ENCODE peak calls at places on chromosomes 7 and 10, in nine cellular contexts. E is HCT116, T is esophagus squamous epithelium, G is cardiac muscle cell, F is sigmoid colon, Z is lower lobe of right lung, A is A549, U is kidney, O is IMR-90. P is an unnamed sample. For H3K4me1, the result is how much of the 10 kb centered on the place peaks cover.

GRCh38 chr10:27529010-27529783 is 25.1 kb downstream of the RAB18 start:
- DNase-seq in E (no peak), T (no peak), G (no peak), F (no peak), Z (no peak), A (no peak), U (no peak), O (peak), P (no peak)

GRCh38 chr10:124928084-124928483 is 13.8 kb upstream of the ZRANB1 start:
- DNase-seq in E (no peak), T (no peak), G (no peak), F (no peak), Z (no peak), A (no peak), U (no peak), O (no peak), P (no peak)

GRCh38 chr7:95632609-95633008 is 36.3 kb upstream of the PDK4 start:
- DNase-seq in E (no peak), T (no peak), G (no peak), F (no peak), Z (no peak), A (no peak), U (no peak), O (peak), P (no peak)

GRCh38 chr7:49767719-49768118 is 5.7 kb upstream of the VWC2 start:
- DNase-seq in E (no peak), T (no peak), G (no peak), F (no peak), Z (no peak), A (no peak), U (no peak), O (no peak), P (no peak)

GRCh38 chr7:101926265-101926664 is 108.8 kb downstream of the CUX1 start:
- DNase-seq in E (no peak), T (no peak), G (no peak), F (peak), Z (no peak), A (no peak), U (no peak), O (no peak), P (no peak)

GRCh38 chr10:22666287-22667092 is 47.9 kb downstream of the PIP4K2A start:
- DNase-seq in E (no peak), T (no peak), G (peak), F (no peak), Z (no peak), A (no peak), U (no peak), O (peak), P (peak)

GRCh38 chr10:116704926-116705325 is 37.4 kb downstream of the HSPA12A start:
- DNase-seq in E (no peak), T (no peak), G (no peak), F (no peak), Z (no peak), A (no peak), U (no peak), O (no peak), P (no peak)

GRCh38 chr7:52100-52499 is 140.3 kb upstream of the FAM20C start:
- DNase-seq in E (no peak), T (no peak), G (peak), F (no peak), Z (peak), A (no peak), U (no peak), O (no peak), P (no peak)

GRCh38 chr10:67140641-67141040 is 214.8 kb downstream of the LRRTM3 start:
- DNase-seq in E (no peak), T (no peak), G (peak), F (no peak), Z (no peak), A (no peak), U (no peak), O (no peak), P (no peak)

GRCh38 chr10:90587081-90587491 is 270.8 kb downstream of the HTR7 start:
- DNase-seq in E (peak), T (no peak), G (no peak), F (no peak), Z (no peak), A (no peak), U (no peak), O (peak), P (no peak)

GRCh38 chr7:90869335-90869734 is 273.2 kb downstream of the CDK14 start:
- DNase-seq in E (no peak), T (no peak), G (no peak), F (no peak), Z (no peak), A (no peak), U (no peak), O (no peak), P (no peak)

GRCh38 chr10:80152820-80153219 is 20.3 kb downstream of the PLAC9 start:
- DNase-seq in E (no peak), T (no peak), G (no peak), F (no peak), Z (no peak), A (no peak), U (peak), O (no peak), P (no peak)

GRCh38 chr7:3174515-3175318 is 126.3 kb upstream of the SDK1 start:
- DNase-seq in E (peak), T (no peak), G (no peak), F (peak), Z (peak), A (no peak), U (no peak), O (no peak), P (no peak)

GRCh38 chr10:129845081-129845823 is 118.8 kb downstream of the EBF3 start:
- DNase-seq in E (no peak), T (no peak), G (no peak), F (no peak), Z (no peak), A (no peak), U (no peak), O (no peak), P (no peak)

GRCh38 chr7:47582748-47583740 is 1.1 kb upstream of the TNS3 start:
- DNase-seq in E (no peak), T (no peak), G (no peak), F (peak), Z (no peak), A (no peak), U (no peak), O (no peak), P (no peak)

GRCh38 chr10:120832106-120832505 is 19.1 kb upstream of the WDR11 start:
- DNase-seq in E (no peak), T (no peak), G (no peak), F (no peak), Z (no peak), A (no peak), U (no peak), O (no peak), P (no peak)

GRCh38 chr10:25604591-25604990 is 329.4 kb upstream of the MYO3A start:
- DNase-seq in E (no peak), T (no peak), G (no peak), F (no peak), Z (no peak), A (no peak), U (no peak), O (no peak), P (no peak)

GRCh38 chr7:70177166-70177565 is 578.9 kb downstream of the AUTS2 start:
- DNase-seq in E (no peak), T (no peak), G (no peak), F (no peak), Z (no peak), A (no peak), U (no peak), O (no peak), P (no peak)

DNA sequence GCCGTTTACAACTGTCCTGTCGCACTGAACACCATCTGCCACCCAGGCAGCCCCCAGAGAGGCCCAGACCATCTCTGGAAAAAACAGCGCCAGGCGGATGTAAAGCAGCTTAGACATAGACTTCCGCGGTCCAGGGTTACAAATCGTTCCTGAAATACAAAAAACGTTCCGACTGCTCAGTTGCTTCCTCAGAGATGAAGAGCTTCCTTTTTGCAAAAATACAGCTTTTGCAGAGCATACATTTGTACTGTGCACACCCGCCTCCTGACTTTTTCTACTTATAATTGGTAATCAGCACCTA is 11.4 kb downstream of the DAGLB start:
- DNase-seq in E (no peak), T (no peak), G (no peak), F (no peak), Z (no peak), A (no peak), U (no peak), O (no peak), P (no peak)
- H3K4me1 ChIP-seq in E (half or more), T (under half), G (under half), F (under half), Z (half or more), A (under half), U (under half), O (under half), P (under half)

GRCh38 chr10:35462491-35462934 is 126.2 kb downstream of the CCNY start:
- DNase-seq in E (no peak), T (no peak), G (peak), F (no peak), Z (no peak), A (no peak), U (no peak), O (no peak), P (peak)
- H3K4me1 ChIP-seq in E (under half), T (under half), G (under half), F (half or more), Z (half or more), A (under half), U (under half), O (under half), P (under half)

DNA sequence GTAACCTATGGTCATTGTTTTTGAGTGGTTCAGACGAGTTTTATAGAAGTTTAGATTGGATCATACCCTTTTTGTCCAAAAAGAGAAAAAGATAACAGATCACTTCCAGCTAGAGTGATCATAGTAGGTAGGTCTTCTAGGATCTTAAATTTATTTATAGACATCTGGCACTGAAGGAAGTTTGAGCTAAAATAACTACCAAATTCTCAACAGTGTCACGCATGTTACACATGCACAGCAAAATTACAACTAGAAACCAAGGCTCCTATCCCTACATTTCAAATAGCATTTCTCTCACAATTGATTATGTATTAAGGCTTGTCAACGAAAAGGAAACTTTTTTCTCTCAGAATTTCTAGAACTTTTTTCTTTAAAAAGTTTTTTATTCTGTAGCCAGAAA is 2.3 kb downstream of the CALU start:
- DNase-seq in E (no peak), T (no peak), G (no peak), F (no peak), Z (no peak), A (no peak), U (no peak), O (no peak), P (no peak)
- H3K4me1 ChIP-seq in E (under half), T (under half), G (under half), F (under half), Z (half or more), A (under half), U (under half), O (under half), P (under half)

DNA sequence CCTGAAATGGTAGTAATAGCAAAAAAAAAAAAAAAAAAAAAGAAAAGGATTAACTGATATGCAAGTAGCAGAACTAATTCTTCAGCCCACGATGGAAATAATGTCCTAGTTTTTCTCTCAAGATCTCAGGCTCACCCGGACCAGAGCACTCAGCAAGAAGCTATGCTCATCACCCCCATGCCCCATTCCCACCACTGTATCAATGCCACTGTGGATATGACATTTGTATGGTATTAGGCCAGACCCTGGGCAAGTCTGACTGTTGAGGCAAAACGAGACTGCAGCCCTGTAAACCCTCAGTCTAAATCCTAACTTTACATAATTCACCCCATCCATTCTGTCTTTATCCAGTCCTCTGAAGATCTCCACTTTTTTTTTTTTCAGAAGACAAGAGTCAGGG is 186.1 kb upstream of the KLF14 start:
- DNase-seq in E (no peak), T (no peak), G (no peak), F (no peak), Z (no peak), A (no peak), U (no peak), O (peak), P (no peak)
- H3K4me1 ChIP-seq in E (half or more), T (half or more), G (under half), F (half or more), Z (half or more), A (half or more), U (half or more), O (under half), P (under half)

GRCh38 chr7:89837515-89837914 is 316.8 kb upstream of the STEAP1 start:
- DNase-seq in E (no peak), T (no peak), G (no peak), F (no peak), Z (no peak), A (no peak), U (no peak), O (no peak), P (no peak)

DNA sequence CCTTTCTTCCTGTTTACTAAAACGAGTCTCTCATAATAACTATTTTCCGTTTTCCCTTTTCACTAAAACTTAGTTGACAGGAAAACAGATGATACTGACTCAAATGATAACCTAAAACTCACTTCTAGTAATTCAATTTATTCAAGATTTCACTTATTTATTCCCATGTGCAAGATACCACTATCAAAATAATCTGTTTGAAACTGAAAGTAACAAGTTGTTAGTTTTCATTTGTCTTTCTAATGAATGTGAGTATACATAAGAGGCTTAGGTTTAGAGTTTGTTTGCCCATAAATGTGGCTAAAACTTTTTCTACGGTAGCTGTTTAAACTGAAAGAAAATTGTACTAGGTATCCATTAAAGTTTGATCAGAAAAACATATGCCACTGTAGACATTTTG is 314.9 kb upstream of the STEAP1 start:
- DNase-seq in E (no peak), T (no peak), G (no peak), F (no peak), Z (no peak), A (no peak), U (no peak), O (no peak), P (no peak)
- H3K4me1 ChIP-seq in E (under half), T (under half), G (under half), F (under half), Z (under half), A (under half), U (under half), O (under half), P (under half)

DNA sequence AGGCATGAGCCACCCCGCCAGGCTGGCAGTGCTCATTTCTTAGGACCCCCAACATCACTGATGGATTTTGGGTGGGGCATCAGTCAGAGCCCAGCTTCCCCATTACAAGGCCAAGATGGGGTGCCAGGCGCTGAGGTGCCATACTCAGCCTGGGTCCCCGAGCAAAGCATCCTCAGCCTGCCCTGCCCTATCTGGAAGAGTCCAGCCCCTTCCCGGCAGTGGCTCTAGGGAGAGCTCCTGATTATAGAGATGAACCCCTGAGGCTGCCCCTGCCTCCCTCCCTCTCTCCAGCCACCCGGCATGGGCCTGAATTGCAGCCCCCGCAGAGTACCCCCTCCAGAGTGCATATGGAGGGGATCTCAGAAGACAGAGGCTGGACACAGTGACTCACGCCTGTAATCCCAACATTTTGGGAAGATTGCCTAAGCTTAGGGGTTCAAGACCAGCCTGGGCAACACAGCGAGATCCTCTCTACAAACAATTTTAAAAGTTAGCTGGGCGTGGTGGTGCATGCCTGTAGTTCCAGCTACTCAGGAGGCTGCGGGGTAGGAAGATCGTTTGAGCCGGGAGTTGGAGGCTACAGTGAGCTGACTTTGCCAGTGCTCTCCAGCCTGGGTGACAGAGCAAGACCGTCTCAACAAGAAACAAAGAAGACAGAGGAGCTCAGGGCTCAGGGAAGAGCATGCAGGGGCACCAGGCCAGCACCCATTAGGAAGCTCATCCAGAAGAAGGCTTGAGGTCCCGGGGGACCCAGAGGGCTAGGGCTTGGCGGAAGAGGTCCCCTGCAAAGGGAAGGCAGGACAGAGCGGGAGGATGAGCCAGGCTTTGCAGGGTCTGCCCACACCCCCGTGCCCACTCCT is 13.3 kb downstream of the LAT2 start:
- DNase-seq in E (no peak), T (no peak), G (no peak), F (no peak), Z (no peak), A (no peak), U (no peak), O (no peak), P (no peak)
- H3K4me1 ChIP-seq in E (under half), T (under half), G (under half), F (under half), Z (under half), A (under half), U (under half), O (under half), P (under half)

DNA sequence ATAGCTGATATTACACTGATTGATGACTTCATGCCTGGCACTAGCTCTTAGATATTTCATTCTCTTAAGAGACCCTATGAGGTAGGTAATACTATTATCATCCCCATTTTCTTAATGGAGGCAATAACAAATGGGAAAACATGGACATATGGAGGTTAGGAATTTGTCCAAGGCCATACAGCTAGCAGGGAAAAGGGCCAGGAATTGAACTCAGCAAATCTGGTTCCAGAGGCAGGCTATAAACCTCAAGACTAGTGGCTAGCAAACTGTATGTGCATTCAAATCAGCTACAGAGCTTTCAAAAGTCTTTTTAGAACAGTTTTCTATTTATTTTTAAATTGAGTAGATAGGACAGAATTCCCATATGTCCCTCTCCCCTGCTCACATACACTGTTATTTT is 16.2 kb downstream of the FAM24B start:
- DNase-seq in E (no peak), T (no peak), G (no peak), F (no peak), Z (no peak), A (no peak), U (no peak), O (no peak), P (no peak)
- H3K4me1 ChIP-seq in E (under half), T (under half), G (under half), F (under half), Z (under half), A (half or more), U (under half), O (under half), P (under half)

GRCh38 chr10:97689637-97690036 is 2.6 kb upstream of the AVPI1 start:
- DNase-seq in E (peak), T (no peak), G (no peak), F (no peak), Z (no peak), A (peak), U (no peak), O (peak), P (no peak)
- H3K4me1 ChIP-seq in E (half or more), T (under half), G (under half), F (under half), Z (under half), A (under half), U (under half), O (under half), P (under half)

GRCh38 chr10:93386496-93387369 is 95.4 kb downstream of the MYOF start:
- DNase-seq in E (no peak), T (no peak), G (no peak), F (peak), Z (peak), A (no peak), U (peak), O (no peak), P (peak)
- H3K4me1 ChIP-seq in E (half or more), T (under half), G (under half), F (under half), Z (under half), A (under half), U (under half), O (under half), P (under half)

GRCh38 chr7:80831996-80832395 is 86.9 kb downstream of the SEMA3C start:
- DNase-seq in E (no peak), T (no peak), G (peak), F (no peak), Z (no peak), A (no peak), U (no peak), O (peak), P (no peak)

GRCh38 chr7:80837345-80837744 is 81.5 kb downstream of the SEMA3C start:
- DNase-seq in E (no peak), T (no peak), G (no peak), F (no peak), Z (no peak), A (no peak), U (no peak), O (no peak), P (no peak)

GRCh38 chr7:80834105-80834410 is 84.8 kb downstream of the SEMA3C start:
- DNase-seq in E (no peak), T (no peak), G (no peak), F (no peak), Z (no peak), A (no peak), U (no peak), O (no peak), P (no peak)

GRCh38 chr7:80833289-80834104 is 85.4 kb downstream of the SEMA3C start:
- DNase-seq in E (no peak), T (no peak), G (no peak), F (no peak), Z (no peak), A (no peak), U (no peak), O (peak), P (no peak)

DNA sequence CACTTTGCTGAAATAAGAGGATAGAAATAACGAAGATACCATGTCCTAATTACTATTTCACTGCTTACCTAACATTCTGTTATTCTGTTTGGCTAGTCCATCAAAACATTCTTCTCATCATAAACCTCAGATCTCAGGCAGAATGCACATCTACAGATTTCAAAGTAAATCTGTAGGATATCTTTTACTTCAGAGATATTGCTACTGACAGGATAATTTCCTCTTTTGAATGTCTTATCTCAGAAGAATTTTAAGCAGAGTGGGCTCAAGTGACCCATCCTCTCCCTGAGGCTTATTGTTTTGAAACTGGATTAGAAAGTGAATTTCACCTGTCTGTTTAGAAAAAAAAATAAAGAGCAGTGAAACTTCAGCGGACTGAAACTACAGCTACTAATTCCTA is 83.6 kb downstream of the SEMA3C start:
- DNase-seq in E (no peak), T (no peak), G (no peak), F (no peak), Z (no peak), A (no peak), U (no peak), O (no peak), P (no peak)
- H3K4me1 ChIP-seq in E (under half), T (under half), G (under half), F (under half), Z (under half), A (half or more), U (under half), O (under half), P (under half)